ENCODE peak calls at places on chromosomes 2 and 18, in four cellular contexts. C is CD4-positive, CD25-positive, alpha-beta regulatory T cell; W is hepatocyte; T is ovary. J is an unnamed sample.

GRCh38 chr2:19600982-19601381 is 242.6 kb upstream of the OSR1 start:
- DNase-seq in C (no peak), W (no peak), T (no peak), J (no peak)

GRCh38 chr2:230067990-230068657 is 600 bp downstream of the SLC16A14 start:
- DNase-seq in C (peak; percentile 1), W (peak; percentile 78), T (peak; percentile 75), J (peak; percentile 86)

GRCh38 chr2:171346723-171347104 is 87.1 kb downstream of the METTL8 start:
- DNase-seq in C (no peak), W (no peak), T (no peak), J (no peak)

GRCh38 chr18:43022874-43023273 is 92.6 kb downstream of the RIT2 start:
- DNase-seq in C (no peak), W (no peak), T (no peak), J (no peak)

GRCh38 chr2:26720322-26721166 is 28.0 kb downstream of the KCNK3 start:
- DNase-seq in C (no peak), W (peak; percentile 92), T (peak; percentile 97), J (peak; percentile 92)

GRCh38 chr2:217372794-217373193 is 512.9 kb upstream of the TNP1 start:
- DNase-seq in C (no peak), W (no peak), T (no peak), J (no peak)

GRCh38 chr2:32683520-32684086 is 55.8 kb downstream of the TTC27 start:
- DNase-seq in C (no peak), W (no peak), T (no peak), J (no peak)

GRCh38 chr2:181231151-181231550 is 226.0 kb upstream of the ITGA4 start:
- DNase-seq in C (no peak), W (no peak), T (no peak), J (no peak)

GRCh38 chr18:5036523-5036922 is 160.5 kb downstream of the AKAIN1 start:
- DNase-seq in C (no peak), W (no peak), T (no peak), J (no peak)

GRCh38 chr2:233815861-233816260 is 37.7 kb downstream of the MROH2A start:
- DNase-seq in C (no peak), W (no peak), T (no peak), J (no peak)

GRCh38 chr18:48229445-48230052 is 179.6 kb downstream of the ZBTB7C start:
- DNase-seq in C (no peak), W (no peak), T (peak; percentile 50), J (no peak)

GRCh38 chr2:1850031-1850430 is 105.7 kb upstream of the PXDN start:
- DNase-seq in C (no peak), W (no peak), T (no peak), J (no peak)

GRCh38 chr2:47048801-47049480 is 106.2 kb downstream of the STPG4 start:
- DNase-seq in C (no peak), W (no peak), T (no peak), J (no peak)

GRCh38 chr2:47049502-47049901 is 105.6 kb downstream of the STPG4 start:
- DNase-seq in C (no peak), W (no peak), T (no peak), J (no peak)

GRCh38 chr2:47043142-47043890 is 111.8 kb downstream of the STPG4 start:
- DNase-seq in C (no peak), W (peak; percentile 69), T (peak; percentile 77), J (peak; percentile 80)

GRCh38 chr2:47043891-47044239 is 111.2 kb downstream of the STPG4 start:
- DNase-seq in C (no peak), W (no peak), T (no peak), J (no peak)

GRCh38 chr2:47046271-47046670 is 108.8 kb downstream of the STPG4 start:
- DNase-seq in C (no peak), W (no peak), T (no peak), J (no peak)
- H3K4me3 ChIP-seq in C (no peak overlapping the region), W (no peak overlapping the region), T (no peak overlapping the region), J (no peak overlapping the region)

DNA sequence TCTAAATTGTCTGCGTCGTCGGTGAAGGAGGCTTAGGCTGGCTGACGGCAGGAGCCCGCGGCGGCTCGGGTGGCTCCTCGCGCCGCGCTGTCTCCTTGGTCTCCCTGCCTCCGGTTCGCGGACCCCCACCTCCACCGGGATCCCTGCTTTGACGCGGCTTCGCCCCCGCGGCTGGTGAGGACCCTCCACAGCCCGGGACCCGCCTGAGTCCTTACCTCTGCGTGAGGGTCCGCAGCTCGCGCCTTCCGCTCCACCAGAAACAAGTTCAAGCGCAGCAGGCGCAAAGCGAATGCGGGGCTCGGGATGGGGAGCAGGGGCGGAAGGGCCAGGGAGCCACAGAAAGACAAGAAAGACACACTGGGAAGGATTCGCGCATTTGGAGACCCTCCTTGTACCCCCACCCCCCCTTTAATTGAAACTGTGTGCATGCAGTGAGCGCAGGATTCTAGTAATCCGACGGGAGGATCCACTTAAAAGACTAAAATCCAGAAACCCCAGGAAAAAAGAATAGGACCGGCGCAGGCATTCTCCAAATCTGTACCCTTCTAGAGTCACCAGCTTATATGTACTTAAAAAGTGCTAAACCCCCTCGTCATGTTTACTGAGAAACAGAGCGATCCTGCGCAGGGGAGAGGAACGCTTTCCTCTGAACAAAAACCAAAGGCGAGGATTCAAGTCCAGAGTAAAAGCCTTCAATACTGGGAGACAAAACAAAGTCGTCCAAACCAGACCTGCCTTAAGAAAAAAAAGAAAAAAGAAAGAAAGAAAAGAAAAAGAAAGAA is 3.8 kb downstream of the PTGR3 start:
- DNase-seq in C (no peak), W (no peak), T (no peak), J (no peak)
- H3K4me3 ChIP-seq in C (peak overlapping the region; percentile 21), W (peak overlapping the region; percentile 60), T (peak overlapping the region; percentile 40), J (no peak overlapping the region)

DNA sequence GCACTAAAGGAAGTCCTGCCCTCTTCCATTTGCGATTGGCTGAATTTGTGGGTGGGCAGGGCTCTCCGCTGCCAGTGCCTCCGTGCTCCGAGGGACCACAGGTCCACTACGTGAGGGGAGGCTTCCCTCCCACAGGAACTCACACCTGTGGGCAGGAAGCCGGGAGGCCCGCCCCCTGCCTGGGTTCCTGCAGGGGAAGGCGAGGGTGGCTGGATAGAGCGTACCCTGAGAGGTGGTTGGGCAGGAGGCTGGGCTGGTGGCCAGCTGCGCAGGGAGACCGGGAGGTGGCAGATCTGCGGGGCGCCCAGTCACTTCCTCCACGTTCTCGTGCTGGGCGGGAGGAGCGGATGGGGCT is 47.0 kb upstream of the PTH2R start:
- DNase-seq in C (no peak), W (no peak), T (no peak), J (peak; percentile 52)
- H3K4me3 ChIP-seq in C (no peak overlapping the region), W (no peak overlapping the region), T (peak overlapping the region; percentile 19), J (no peak overlapping the region)

GRCh38 chr2:238237441-238237840 is 2.4 kb downstream of the HES6 start:
- DNase-seq in C (no peak), W (no peak), T (no peak), J (no peak)
- H3K4me3 ChIP-seq in C (no peak overlapping the region), W (no peak overlapping the region), T (no peak overlapping the region), J (no peak overlapping the region)

GRCh38 chr2:89837962-89838625 is 1146.6 kb downstream of the RPIA start:
- DNase-seq in C (no peak), W (no peak), T (no peak), J (no peak)
- H3K4me3 ChIP-seq in C (no peak overlapping the region), W (no peak overlapping the region), T (no peak overlapping the region), J (no peak overlapping the region)

GRCh38 chr2:46305177-46305576 is 8.0 kb downstream of the EPAS1 start:
- DNase-seq in C (no peak), W (no peak), T (no peak), J (no peak)

GRCh38 chr2:46306988-46307655 is 9.9 kb downstream of the EPAS1 start:
- DNase-seq in C (no peak), W (no peak), T (no peak), J (no peak)

GRCh38 chr2:46304635-46305034 is 7.4 kb downstream of the EPAS1 start:
- DNase-seq in C (no peak), W (no peak), T (no peak), J (no peak)

GRCh38 chr2:46306320-46306719 is 9.1 kb downstream of the EPAS1 start:
- DNase-seq in C (no peak), W (peak; percentile 63), T (no peak), J (no peak)

DNA sequence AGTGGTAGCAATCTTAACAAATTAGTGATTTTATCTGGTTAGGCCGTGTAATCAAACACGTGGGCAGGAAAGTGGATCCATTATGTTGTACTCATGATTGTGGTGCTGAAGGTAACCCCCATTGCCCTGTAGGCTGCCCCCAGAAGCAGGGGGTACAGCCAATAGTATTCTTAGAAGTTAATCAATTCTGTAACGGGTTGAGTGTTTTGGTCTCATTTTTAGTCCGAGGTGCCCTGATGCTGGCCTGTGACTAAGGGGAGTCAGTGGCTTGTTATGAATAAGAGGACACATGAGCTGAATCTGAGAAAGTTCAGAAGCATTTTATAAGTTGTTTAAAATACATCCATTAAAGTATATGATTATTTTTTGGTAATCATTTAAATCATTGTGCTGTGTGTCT is 8.6 kb downstream of the EPAS1 start:
- DNase-seq in C (no peak), W (no peak), T (no peak), J (no peak)
- H3K4me3 ChIP-seq in C (no peak overlapping the region), W (no peak overlapping the region), T (no peak overlapping the region), J (no peak overlapping the region)